ENCODE peak calls at places on chromosomes 2 and 18, in five cellular contexts. P is natural killer cell, E is cardiac muscle cell, O is RWPE1, G is heart right ventricle. L is an unnamed sample.

GRCh38 chr2:161005170-161005569 is 155.1 kb upstream of the TANK start:
- DNase-seq in P (no peak), E (no peak), G (no peak), O (no peak), L (no peak)

GRCh38 chr2:164617466-164617865 is 3.8 kb downstream of the GRB14 start:
- DNase-seq in E (peak; percentile 8), G (no peak), O (peak; percentile 15), P (no peak), L (no peak)

GRCh38 chr2:33014268-33014667 is 67.5 kb downstream of the LTBP1 start:
- DNase-seq in O (peak; percentile 50), G (no peak), P (no peak), E (no peak), L (no peak)

GRCh38 chr2:118801154-118801553 is 46.3 kb downstream of the EN1 start:
- DNase-seq in E (peak; percentile 12), P (no peak), G (no peak), O (no peak), L (no peak)

GRCh38 chr2:109124982-109125594 is 3.9 kb upstream of the SH3RF3 start:
- DNase-seq in P (no peak), E (no peak), G (no peak), O (peak; percentile 14), L (no peak)

GRCh38 chr2:201931955-201932354 is 101.7 kb upstream of the FZD7 start:
- DNase-seq in G (no peak), O (no peak), E (no peak), P (no peak), L (no peak)

GRCh38 chr18:6747646-6748045 is 18.1 kb downstream of the ARHGAP28 start:
- DNase-seq in G (no peak), E (peak; percentile 85), O (peak; percentile 34), P (no peak), L (no peak)

GRCh38 chr2:45180033-45180746 is 170.9 kb upstream of the SIX2 start:
- DNase-seq in E (peak; percentile 84), G (no peak), O (no peak), P (no peak), L (no peak)